ENCODE peak calls at places on chromosome 11, in nine cellular contexts. One of them, this sample, is unnamed.

GRCh38 chr11:63595296-63595695 is 18.9 kb downstream of the PLAAT3 start:
- DNase-seq in body of pancreas: no peak
- DNase-seq in heart left ventricle: no peak
- DNase-seq in spleen: no peak
- DNase-seq in K562: no peak
- DNase-seq in IMR-90: peak; percentile 56
- DNase-seq in breast epithelium: peak; percentile 14
- DNase-seq in stomach: no peak
- DNase-seq in A549: no peak
- DNase-seq in this sample: no peak

GRCh38 chr11:46438211-46438610 is 46.6 kb upstream of the CHRM4 start:
- DNase-seq in body of pancreas: no peak
- DNase-seq in heart left ventricle: no peak
- DNase-seq in spleen: no peak
- DNase-seq in K562: no peak
- DNase-seq in IMR-90: no peak
- DNase-seq in breast epithelium: no peak
- DNase-seq in stomach: no peak
- DNase-seq in A549: no peak
- DNase-seq in this sample: no peak

GRCh38 chr11:124945826-124946225 is 8.2 kb upstream of the CCDC15 start:
- DNase-seq in body of pancreas: no peak
- DNase-seq in heart left ventricle: no peak
- DNase-seq in spleen: no peak
- DNase-seq in K562: no peak
- DNase-seq in IMR-90: no peak
- DNase-seq in breast epithelium: no peak
- DNase-seq in stomach: no peak
- DNase-seq in A549: no peak
- DNase-seq in this sample: no peak

GRCh38 chr11:61302550-61302949 is 7.4 kb upstream of the VWCE start:
- DNase-seq in body of pancreas: no peak
- DNase-seq in heart left ventricle: no peak
- DNase-seq in spleen: peak; percentile 50
- DNase-seq in K562: no peak
- DNase-seq in IMR-90: no peak
- DNase-seq in breast epithelium: no peak
- DNase-seq in stomach: no peak
- DNase-seq in A549: no peak
- DNase-seq in this sample: no peak

GRCh38 chr11:133930767-133931448 is 25.9 kb downstream of the IGSF9B start:
- DNase-seq in body of pancreas: no peak
- DNase-seq in heart left ventricle: no peak
- DNase-seq in spleen: no peak
- DNase-seq in K562: peak; percentile 77
- DNase-seq in IMR-90: no peak
- DNase-seq in breast epithelium: no peak
- DNase-seq in stomach: no peak
- DNase-seq in A549: peak; percentile 54
- DNase-seq in this sample: no peak

GRCh38 chr11:126413426-126413825 is 57.9 kb downstream of the ST3GAL4 start:
- DNase-seq in body of pancreas: no peak
- DNase-seq in heart left ventricle: no peak
- DNase-seq in spleen: peak; percentile 62
- DNase-seq in K562: no peak
- DNase-seq in IMR-90: no peak
- DNase-seq in breast epithelium: no peak
- DNase-seq in stomach: no peak
- DNase-seq in A549: no peak
- DNase-seq in this sample: no peak

GRCh38 chr11:73205666-73206343 is 12.3 kb upstream of the P2RY2 start:
- DNase-seq in body of pancreas: no peak
- DNase-seq in heart left ventricle: no peak
- DNase-seq in spleen: no peak
- DNase-seq in K562: no peak
- DNase-seq in IMR-90: no peak
- DNase-seq in breast epithelium: no peak
- DNase-seq in stomach: no peak
- DNase-seq in A549: no peak
- DNase-seq in this sample: no peak

GRCh38 chr11:123608945-123609344 is 45.5 kb downstream of the SCN3B start:
- DNase-seq in body of pancreas: no peak
- DNase-seq in heart left ventricle: no peak
- DNase-seq in spleen: no peak
- DNase-seq in K562: no peak
- DNase-seq in IMR-90: no peak
- DNase-seq in breast epithelium: no peak
- DNase-seq in stomach: no peak
- DNase-seq in A549: no peak
- DNase-seq in this sample: no peak

GRCh38 chr11:7353100-7353499 is 101.4 kb downstream of the SYT9 start:
- DNase-seq in body of pancreas: peak; percentile 3
- DNase-seq in heart left ventricle: no peak
- DNase-seq in spleen: no peak
- DNase-seq in K562: peak; percentile 11
- DNase-seq in IMR-90: no peak
- DNase-seq in breast epithelium: no peak
- DNase-seq in stomach: no peak
- DNase-seq in A549: peak; percentile 29
- DNase-seq in this sample: no peak

GRCh38 chr11:36463781-36464180 is 46.3 kb downstream of the TRAF6 start:
- DNase-seq in body of pancreas: no peak
- DNase-seq in heart left ventricle: no peak
- DNase-seq in spleen: no peak
- DNase-seq in K562: no peak
- DNase-seq in IMR-90: peak; percentile 59
- DNase-seq in breast epithelium: no peak
- DNase-seq in stomach: no peak
- DNase-seq in A549: no peak
- DNase-seq in this sample: no peak

GRCh38 chr11:72580648-72580950 is 93.6 kb downstream of the PDE2A start:
- DNase-seq in body of pancreas: no peak
- DNase-seq in heart left ventricle: no peak
- DNase-seq in spleen: peak; percentile 48
- DNase-seq in K562: no peak
- DNase-seq in IMR-90: no peak
- DNase-seq in breast epithelium: no peak
- DNase-seq in stomach: no peak
- DNase-seq in A549: no peak
- DNase-seq in this sample: no peak

GRCh38 chr11:64343740-64344133 is 3.7 kb downstream of the CCDC88B start:
- DNase-seq in body of pancreas: no peak
- DNase-seq in heart left ventricle: no peak
- DNase-seq in spleen: peak; percentile 81
- DNase-seq in K562: no peak
- DNase-seq in IMR-90: no peak
- DNase-seq in breast epithelium: no peak
- DNase-seq in stomach: peak; percentile 44
- DNase-seq in A549: peak; percentile 26
- DNase-seq in this sample: no peak

GRCh38 chr11:91265946-91266345 is 958.7 kb upstream of the FAT3 start:
- DNase-seq in body of pancreas: no peak
- DNase-seq in heart left ventricle: no peak
- DNase-seq in spleen: no peak
- DNase-seq in K562: no peak
- DNase-seq in IMR-90: no peak
- DNase-seq in breast epithelium: no peak
- DNase-seq in stomach: no peak
- DNase-seq in A549: no peak
- DNase-seq in this sample: no peak

GRCh38 chr11:1229471-1230120 is 6.7 kb downstream of the MUC5B start:
- DNase-seq in body of pancreas: no peak
- DNase-seq in heart left ventricle: peak; percentile 52
- DNase-seq in spleen: peak; percentile 65
- DNase-seq in K562: no peak
- DNase-seq in IMR-90: no peak
- DNase-seq in breast epithelium: no peak
- DNase-seq in stomach: no peak
- DNase-seq in A549: no peak
- DNase-seq in this sample: no peak

GRCh38 chr11:62352355-62353336 is 15.4 kb downstream of the ASRGL1 start:
- DNase-seq in body of pancreas: no peak
- DNase-seq in heart left ventricle: no peak
- DNase-seq in spleen: no peak
- DNase-seq in K562: no peak
- DNase-seq in IMR-90: no peak
- DNase-seq in breast epithelium: no peak
- DNase-seq in stomach: no peak
- DNase-seq in A549: no peak
- DNase-seq in this sample: no peak

GRCh38 chr11:86805873-86806310 is 5.5 kb downstream of the PRSS23 start:
- DNase-seq in body of pancreas: no peak
- DNase-seq in heart left ventricle: no peak
- DNase-seq in spleen: no peak
- DNase-seq in K562: no peak
- DNase-seq in IMR-90: no peak
- DNase-seq in breast epithelium: no peak
- DNase-seq in stomach: no peak
- DNase-seq in A549: no peak
- DNase-seq in this sample: no peak

GRCh38 chr11:128690746-128691091 is 3.2 kb upstream of the FLI1 start:
- DNase-seq in body of pancreas: no peak
- DNase-seq in heart left ventricle: peak; percentile 58
- DNase-seq in spleen: peak; percentile 78
- DNase-seq in K562: no peak
- DNase-seq in IMR-90: no peak
- DNase-seq in breast epithelium: no peak
- DNase-seq in stomach: no peak
- DNase-seq in A549: no peak
- DNase-seq in this sample: no peak
- H3K27ac ChIP-seq in body of pancreas: no peak overlapping the region
- H3K27ac ChIP-seq in heart left ventricle: peak overlapping the region; percentile 40
- H3K27ac ChIP-seq in spleen: no peak overlapping the region
- H3K27ac ChIP-seq in K562: no peak overlapping the region
- H3K27ac ChIP-seq in IMR-90: no peak overlapping the region
- H3K27ac ChIP-seq in breast epithelium: no peak overlapping the region
- H3K27ac ChIP-seq in stomach: no peak overlapping the region
- H3K27ac ChIP-seq in A549: no peak overlapping the region
- H3K27ac ChIP-seq in this sample: peak overlapping the region; percentile 87

GRCh38 chr11:15764948-15765347 is 591.4 kb downstream of the SOX6 start:
- DNase-seq in body of pancreas: peak; percentile 49
- DNase-seq in heart left ventricle: no peak
- DNase-seq in spleen: no peak
- DNase-seq in K562: no peak
- DNase-seq in IMR-90: no peak
- DNase-seq in breast epithelium: no peak
- DNase-seq in stomach: no peak
- DNase-seq in A549: no peak
- DNase-seq in this sample: no peak

GRCh38 chr11:15770798-15771414 is 585.4 kb downstream of the SOX6 start:
- DNase-seq in body of pancreas: peak; percentile 50
- DNase-seq in heart left ventricle: no peak
- DNase-seq in spleen: no peak
- DNase-seq in K562: peak; percentile 44
- DNase-seq in IMR-90: peak; percentile 52
- DNase-seq in breast epithelium: no peak
- DNase-seq in stomach: peak; percentile 37
- DNase-seq in A549: peak; percentile 29
- DNase-seq in this sample: no peak

GRCh38 chr11:15769203-15769602 is 587.1 kb downstream of the SOX6 start:
- DNase-seq in body of pancreas: peak; percentile 77
- DNase-seq in heart left ventricle: no peak
- DNase-seq in spleen: no peak
- DNase-seq in K562: no peak
- DNase-seq in IMR-90: no peak
- DNase-seq in breast epithelium: no peak
- DNase-seq in stomach: peak; percentile 55
- DNase-seq in A549: no peak
- DNase-seq in this sample: no peak

GRCh38 chr11:15765530-15765929 is 590.8 kb downstream of the SOX6 start:
- DNase-seq in body of pancreas: no peak
- DNase-seq in heart left ventricle: no peak
- DNase-seq in spleen: no peak
- DNase-seq in K562: no peak
- DNase-seq in IMR-90: no peak
- DNase-seq in breast epithelium: no peak
- DNase-seq in stomach: no peak
- DNase-seq in A549: no peak
- DNase-seq in this sample: no peak

DNA sequence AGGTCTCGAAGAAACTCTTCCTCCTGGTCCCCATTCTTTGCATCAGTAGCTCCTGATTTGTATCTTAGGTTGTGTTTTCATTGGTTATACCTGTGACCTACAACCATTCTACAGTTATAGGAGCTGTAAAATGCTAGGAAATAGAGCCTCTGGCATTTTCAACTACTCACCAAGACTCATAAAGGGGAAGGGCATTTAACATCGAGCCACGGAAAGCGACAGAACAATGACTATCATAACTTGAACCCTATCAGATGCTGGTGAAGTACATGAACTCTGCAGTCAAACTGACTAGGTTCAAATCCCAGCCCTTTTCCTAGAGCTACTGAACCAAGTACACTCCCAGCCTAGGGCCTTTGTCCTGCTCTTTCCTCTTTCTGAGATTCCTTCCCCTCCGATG is 588.0 kb downstream of the SOX6 start:
- DNase-seq in body of pancreas: no peak
- DNase-seq in heart left ventricle: no peak
- DNase-seq in spleen: no peak
- DNase-seq in K562: no peak
- DNase-seq in IMR-90: no peak
- DNase-seq in breast epithelium: no peak
- DNase-seq in stomach: no peak
- DNase-seq in A549: no peak
- DNase-seq in this sample: no peak
- TF ChIP-seq POLR2A in body of pancreas: no peak
- TF ChIP-seq POLR2A in heart left ventricle: no peak
- TF ChIP-seq POLR2A in spleen: no peak
- TF ChIP-seq POLR2A in K562: no peak
- TF ChIP-seq POLR2A in IMR-90: no peak
- TF ChIP-seq POLR2A in breast epithelium: no peak
- TF ChIP-seq POLR2A in stomach: no peak
- TF ChIP-seq POLR2A in A549: no peak
- TF ChIP-seq POLR2A in this sample: no peak

DNA sequence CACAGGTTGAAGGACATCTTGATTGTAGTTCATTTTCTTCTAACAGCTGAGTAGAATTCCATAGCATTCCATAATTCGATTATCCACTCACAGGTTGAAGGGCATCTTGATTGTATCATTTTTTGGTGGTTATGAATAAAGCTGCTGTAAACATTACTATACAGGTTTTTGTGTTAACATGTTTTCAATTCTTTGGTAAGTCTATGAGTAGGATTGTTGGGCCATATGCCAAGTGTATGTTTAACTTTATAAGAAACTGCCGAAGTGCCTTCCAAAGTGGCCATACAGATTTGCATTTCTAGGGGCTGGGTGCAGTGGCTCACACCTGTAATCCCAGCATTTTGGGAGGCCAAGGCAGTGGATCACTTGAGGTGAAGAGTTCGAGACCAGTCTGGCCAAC is 44.6 kb downstream of the ANKRD42 start:
- DNase-seq in body of pancreas: no peak
- DNase-seq in heart left ventricle: no peak
- DNase-seq in spleen: no peak
- DNase-seq in K562: no peak
- DNase-seq in IMR-90: peak; percentile 73
- DNase-seq in breast epithelium: no peak
- DNase-seq in stomach: no peak
- DNase-seq in A549: no peak
- DNase-seq in this sample: no peak
- H3K27ac ChIP-seq in body of pancreas: no peak overlapping the region
- H3K27ac ChIP-seq in heart left ventricle: no peak overlapping the region
- H3K27ac ChIP-seq in spleen: no peak overlapping the region
- H3K27ac ChIP-seq in K562: no peak overlapping the region
- H3K27ac ChIP-seq in IMR-90: no peak overlapping the region
- H3K27ac ChIP-seq in breast epithelium: no peak overlapping the region
- H3K27ac ChIP-seq in stomach: no peak overlapping the region
- H3K27ac ChIP-seq in A549: no peak overlapping the region
- H3K27ac ChIP-seq in this sample: no peak overlapping the region

GRCh38 chr11:65873280-65874156 is 918 bp upstream of the EFEMP2 start:
- DNase-seq in body of pancreas: peak; percentile 95
- DNase-seq in heart left ventricle: peak; percentile 97
- DNase-seq in spleen: peak; percentile 98
- DNase-seq in K562: peak; percentile 98
- DNase-seq in IMR-90: peak; percentile 90
- DNase-seq in breast epithelium: peak; percentile 92
- DNase-seq in stomach: peak; percentile 97
- DNase-seq in A549: peak; percentile 95
- DNase-seq in this sample: peak; percentile 98
- TF ChIP-seq POLR2A in body of pancreas: peak; percentile 72
- TF ChIP-seq POLR2A in heart left ventricle: peak; percentile 91
- TF ChIP-seq POLR2A in spleen: peak; percentile 43
- TF ChIP-seq POLR2A in K562: peak; percentile 79
- TF ChIP-seq POLR2A in IMR-90: peak; percentile 53
- TF ChIP-seq POLR2A in breast epithelium: peak; percentile 61
- TF ChIP-seq POLR2A in stomach: no peak
- TF ChIP-seq POLR2A in A549: peak; percentile 86
- TF ChIP-seq POLR2A in this sample: peak; percentile 72